ENCODE peak calls at places on chromosomes 13 and 19, in nine cellular contexts. One of them, this sample, is unnamed. For H3K36me3, the result is how much of the 10 kb centered on the place peaks cover.

GRCh38 chr13:109747524-109747923 is 38.9 kb downstream of the IRS2 start:
- DNase-seq in pancreas: no peak
- DNase-seq in fibroblast of lung: no peak
- DNase-seq in PC-3: peak
- DNase-seq in IMR-90: no peak
- DNase-seq in body of pancreas: no peak
- DNase-seq in cardiac muscle cell: no peak
- DNase-seq in suprapubic skin: no peak
- DNase-seq in astrocyte: no peak
- DNase-seq in this sample: no peak

GRCh38 chr19:6343462-6343861 is 10.1 kb upstream of the ACER1 start:
- DNase-seq in pancreas: no peak
- DNase-seq in fibroblast of lung: no peak
- DNase-seq in PC-3: no peak
- DNase-seq in IMR-90: no peak
- DNase-seq in body of pancreas: no peak
- DNase-seq in cardiac muscle cell: no peak
- DNase-seq in suprapubic skin: no peak
- DNase-seq in astrocyte: no peak
- DNase-seq in this sample: no peak

GRCh38 chr13:51997641-51998330 is 13.5 kb downstream of the ATP7B start:
- DNase-seq in pancreas: no peak
- DNase-seq in fibroblast of lung: no peak
- DNase-seq in PC-3: no peak
- DNase-seq in IMR-90: no peak
- DNase-seq in body of pancreas: no peak
- DNase-seq in cardiac muscle cell: peak
- DNase-seq in suprapubic skin: no peak
- DNase-seq in astrocyte: no peak
- DNase-seq in this sample: no peak

GRCh38 chr19:50658438-50659317 is 9.4 kb downstream of the C19orf81 start:
- DNase-seq in pancreas: peak
- DNase-seq in fibroblast of lung: peak
- DNase-seq in PC-3: peak
- DNase-seq in IMR-90: peak
- DNase-seq in body of pancreas: peak
- DNase-seq in cardiac muscle cell: peak
- DNase-seq in suprapubic skin: no peak
- DNase-seq in astrocyte: no peak
- DNase-seq in this sample: peak

GRCh38 chr19:45448887-45449299 is 18.9 kb upstream of the FOSB start:
- DNase-seq in pancreas: no peak
- DNase-seq in fibroblast of lung: no peak
- DNase-seq in PC-3: peak
- DNase-seq in IMR-90: peak
- DNase-seq in body of pancreas: no peak
- DNase-seq in cardiac muscle cell: no peak
- DNase-seq in suprapubic skin: no peak
- DNase-seq in astrocyte: no peak
- DNase-seq in this sample: no peak

GRCh38 chr13:106143930-106144709 is 391.3 kb downstream of the EFNB2 start:
- DNase-seq in pancreas: no peak
- DNase-seq in fibroblast of lung: no peak
- DNase-seq in PC-3: peak
- DNase-seq in IMR-90: no peak
- DNase-seq in body of pancreas: peak
- DNase-seq in cardiac muscle cell: no peak
- DNase-seq in suprapubic skin: no peak
- DNase-seq in astrocyte: no peak
- DNase-seq in this sample: no peak

GRCh38 chr13:42363941-42364612 is 92.1 kb downstream of the AKAP11 start:
- DNase-seq in pancreas: no peak
- DNase-seq in fibroblast of lung: peak
- DNase-seq in PC-3: peak
- DNase-seq in IMR-90: peak
- DNase-seq in body of pancreas: no peak
- DNase-seq in cardiac muscle cell: no peak
- DNase-seq in suprapubic skin: no peak
- DNase-seq in astrocyte: peak
- DNase-seq in this sample: no peak

GRCh38 chr13:44088911-44089851 is 209.5 kb downstream of the LACC1 start:
- DNase-seq in pancreas: no peak
- DNase-seq in fibroblast of lung: no peak
- DNase-seq in PC-3: no peak
- DNase-seq in IMR-90: no peak
- DNase-seq in body of pancreas: no peak
- DNase-seq in cardiac muscle cell: no peak
- DNase-seq in suprapubic skin: no peak
- DNase-seq in astrocyte: no peak
- DNase-seq in this sample: no peak

GRCh38 chr19:19213822-19214558 is 2.2 kb downstream of the NCAN start:
- DNase-seq in pancreas: no peak
- DNase-seq in fibroblast of lung: no peak
- DNase-seq in PC-3: no peak
- DNase-seq in IMR-90: no peak
- DNase-seq in body of pancreas: no peak
- DNase-seq in cardiac muscle cell: no peak
- DNase-seq in suprapubic skin: no peak
- DNase-seq in astrocyte: no peak
- DNase-seq in this sample: no peak

GRCh38 chr13:44719857-44720671 is 143.9 kb upstream of the TSC22D1 start:
- DNase-seq in pancreas: no peak
- DNase-seq in fibroblast of lung: peak
- DNase-seq in PC-3: peak
- DNase-seq in IMR-90: peak
- DNase-seq in body of pancreas: no peak
- DNase-seq in cardiac muscle cell: no peak
- DNase-seq in suprapubic skin: no peak
- DNase-seq in astrocyte: peak
- DNase-seq in this sample: no peak

GRCh38 chr13:39311619-39312018 is 273.4 kb downstream of the NHLRC3 start:
- DNase-seq in pancreas: no peak
- DNase-seq in fibroblast of lung: peak
- DNase-seq in PC-3: no peak
- DNase-seq in IMR-90: no peak
- DNase-seq in body of pancreas: no peak
- DNase-seq in cardiac muscle cell: no peak
- DNase-seq in suprapubic skin: no peak
- DNase-seq in astrocyte: peak
- DNase-seq in this sample: no peak

GRCh38 chr19:29121684-29122083 is 91.3 kb downstream of the UQCRFS1 start:
- DNase-seq in pancreas: no peak
- DNase-seq in fibroblast of lung: no peak
- DNase-seq in PC-3: no peak
- DNase-seq in IMR-90: no peak
- DNase-seq in body of pancreas: no peak
- DNase-seq in cardiac muscle cell: no peak
- DNase-seq in suprapubic skin: no peak
- DNase-seq in astrocyte: no peak
- DNase-seq in this sample: no peak

GRCh38 chr19:47860602-47861297 is 1.7 kb downstream of the TPRX2 start:
- DNase-seq in pancreas: peak
- DNase-seq in fibroblast of lung: no peak
- DNase-seq in PC-3: no peak
- DNase-seq in IMR-90: no peak
- DNase-seq in body of pancreas: no peak
- DNase-seq in cardiac muscle cell: no peak
- DNase-seq in suprapubic skin: no peak
- DNase-seq in astrocyte: no peak
- DNase-seq in this sample: no peak

GRCh38 chr13:45269204-45269603 is 68.4 kb upstream of the KCTD4 start:
- DNase-seq in pancreas: no peak
- DNase-seq in fibroblast of lung: peak
- DNase-seq in PC-3: peak
- DNase-seq in IMR-90: peak
- DNase-seq in body of pancreas: no peak
- DNase-seq in cardiac muscle cell: no peak
- DNase-seq in suprapubic skin: no peak
- DNase-seq in astrocyte: peak
- DNase-seq in this sample: no peak

GRCh38 chr19:55642153-55643002 is 1.1 kb upstream of the ZNF581 start:
- DNase-seq in pancreas: peak
- DNase-seq in fibroblast of lung: peak
- DNase-seq in PC-3: peak
- DNase-seq in IMR-90: no peak
- DNase-seq in body of pancreas: no peak
- DNase-seq in cardiac muscle cell: peak
- DNase-seq in suprapubic skin: no peak
- DNase-seq in astrocyte: no peak
- DNase-seq in this sample: peak

GRCh38 chr19:18239303-18239702 is 13.1 kb upstream of the PDE4C start:
- DNase-seq in pancreas: no peak
- DNase-seq in fibroblast of lung: no peak
- DNase-seq in PC-3: no peak
- DNase-seq in IMR-90: no peak
- DNase-seq in body of pancreas: no peak
- DNase-seq in cardiac muscle cell: peak
- DNase-seq in suprapubic skin: no peak
- DNase-seq in astrocyte: no peak
- DNase-seq in this sample: no peak

GRCh38 chr19:5432687-5433086 is 22.5 kb upstream of the ZNRF4 start:
- DNase-seq in pancreas: no peak
- DNase-seq in fibroblast of lung: no peak
- DNase-seq in PC-3: no peak
- DNase-seq in IMR-90: no peak
- DNase-seq in body of pancreas: no peak
- DNase-seq in cardiac muscle cell: no peak
- DNase-seq in suprapubic skin: no peak
- DNase-seq in astrocyte: no peak
- DNase-seq in this sample: no peak

GRCh38 chr19:32816555-32817099 is 52.9 kb downstream of the SLC7A9 start:
- DNase-seq in pancreas: no peak
- DNase-seq in fibroblast of lung: no peak
- DNase-seq in PC-3: no peak
- DNase-seq in IMR-90: no peak
- DNase-seq in body of pancreas: no peak
- DNase-seq in cardiac muscle cell: no peak
- DNase-seq in suprapubic skin: no peak
- DNase-seq in astrocyte: no peak
- DNase-seq in this sample: no peak

GRCh38 chr13:112686364-112686763 is 3.5 kb upstream of the ATP11A start:
- DNase-seq in pancreas: no peak
- DNase-seq in fibroblast of lung: no peak
- DNase-seq in PC-3: no peak
- DNase-seq in IMR-90: no peak
- DNase-seq in body of pancreas: no peak
- DNase-seq in cardiac muscle cell: no peak
- DNase-seq in suprapubic skin: peak
- DNase-seq in astrocyte: no peak
- DNase-seq in this sample: peak

GRCh38 chr13:60931858-60932546 is 483.6 kb downstream of the PCDH20 start:
- DNase-seq in pancreas: no peak
- DNase-seq in fibroblast of lung: peak
- DNase-seq in PC-3: peak
- DNase-seq in IMR-90: no peak
- DNase-seq in body of pancreas: no peak
- DNase-seq in cardiac muscle cell: no peak
- DNase-seq in suprapubic skin: no peak
- DNase-seq in astrocyte: peak
- DNase-seq in this sample: no peak

DNA sequence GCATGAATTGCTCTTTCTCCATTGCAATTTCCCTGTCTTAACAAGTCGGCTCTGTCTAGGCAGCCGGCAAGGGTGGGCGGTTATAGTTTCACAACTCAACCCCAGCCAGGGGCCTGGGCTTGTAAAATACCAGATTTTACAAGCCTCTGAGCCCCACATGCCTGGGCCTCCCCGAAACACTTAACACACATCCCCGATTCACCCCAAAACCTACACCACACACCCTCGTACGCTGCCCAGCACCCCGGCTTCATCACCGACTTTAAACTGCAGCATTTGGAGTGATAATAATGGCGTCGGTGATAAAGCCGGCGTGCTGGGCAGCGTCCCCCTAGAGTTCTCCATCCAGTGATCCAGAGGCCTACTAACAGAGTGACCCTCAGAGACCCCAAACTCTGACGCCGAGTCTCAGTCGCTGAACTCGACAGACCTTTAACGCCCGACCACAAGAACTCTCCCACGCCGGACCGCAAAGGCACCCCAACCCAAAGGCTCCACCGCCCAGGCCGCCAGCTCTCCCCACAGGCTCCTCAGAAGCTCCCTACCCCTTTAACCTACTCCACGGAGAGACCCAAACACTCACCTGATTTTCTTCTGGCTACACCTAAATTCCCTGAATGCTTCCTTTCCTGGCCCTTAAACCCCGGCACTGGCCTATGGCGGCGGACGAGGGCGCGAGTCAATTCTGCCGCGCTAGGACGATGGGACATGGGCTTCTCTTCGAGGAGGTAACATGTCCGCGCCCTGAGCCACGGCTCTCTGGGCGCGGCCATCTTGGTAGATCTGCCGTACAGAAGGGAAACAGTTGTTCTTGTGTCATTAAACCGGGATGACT is at the start of gene ZNF649:
- DNase-seq in pancreas: peak
- DNase-seq in fibroblast of lung: peak
- DNase-seq in PC-3: peak
- DNase-seq in IMR-90: peak
- DNase-seq in body of pancreas: peak
- DNase-seq in cardiac muscle cell: peak
- DNase-seq in suprapubic skin: peak
- DNase-seq in astrocyte: peak
- DNase-seq in this sample: peak
- H3K36me3 ChIP-seq in pancreas: under half
- H3K36me3 ChIP-seq in fibroblast of lung: under half
- H3K36me3 ChIP-seq in PC-3: under half
- H3K36me3 ChIP-seq in IMR-90: under half
- H3K36me3 ChIP-seq in body of pancreas: under half
- H3K36me3 ChIP-seq in cardiac muscle cell: under half
- H3K36me3 ChIP-seq in suprapubic skin: under half
- H3K36me3 ChIP-seq in astrocyte: under half
- H3K36me3 ChIP-seq in this sample: under half

GRCh38 chr19:17137417-17137816 is 61.8 kb downstream of the MYO9B start:
- DNase-seq in pancreas: no peak
- DNase-seq in fibroblast of lung: no peak
- DNase-seq in PC-3: no peak
- DNase-seq in IMR-90: no peak
- DNase-seq in body of pancreas: no peak
- DNase-seq in cardiac muscle cell: no peak
- DNase-seq in suprapubic skin: no peak
- DNase-seq in astrocyte: no peak
- DNase-seq in this sample: no peak
- H3K27ac ChIP-seq in pancreas: no peak
- H3K27ac ChIP-seq in fibroblast of lung: no peak
- H3K27ac ChIP-seq in PC-3: no peak
- H3K27ac ChIP-seq in IMR-90: no peak
- H3K27ac ChIP-seq in body of pancreas: no peak
- H3K27ac ChIP-seq in cardiac muscle cell: peak
- H3K27ac ChIP-seq in suprapubic skin: no peak
- H3K27ac ChIP-seq in astrocyte: peak
- H3K27ac ChIP-seq in this sample: no peak

GRCh38 chr19:2038284-2039081 is 12.6 kb downstream of the MKNK2 start:
- DNase-seq in pancreas: peak
- DNase-seq in fibroblast of lung: no peak
- DNase-seq in PC-3: no peak
- DNase-seq in IMR-90: no peak
- DNase-seq in body of pancreas: no peak
- DNase-seq in cardiac muscle cell: no peak
- DNase-seq in suprapubic skin: peak
- DNase-seq in astrocyte: no peak
- DNase-seq in this sample: no peak
- H3K36me3 ChIP-seq in pancreas: under half
- H3K36me3 ChIP-seq in fibroblast of lung: under half
- H3K36me3 ChIP-seq in PC-3: under half
- H3K36me3 ChIP-seq in IMR-90: under half
- H3K36me3 ChIP-seq in body of pancreas: under half
- H3K36me3 ChIP-seq in cardiac muscle cell: under half
- H3K36me3 ChIP-seq in suprapubic skin: under half
- H3K36me3 ChIP-seq in astrocyte: under half
- H3K36me3 ChIP-seq in this sample: under half

GRCh38 chr13:31846984-31847752 is 107.8 kb downstream of the RXFP2 start:
- DNase-seq in pancreas: no peak
- DNase-seq in fibroblast of lung: no peak
- DNase-seq in PC-3: no peak
- DNase-seq in IMR-90: no peak
- DNase-seq in body of pancreas: peak
- DNase-seq in cardiac muscle cell: no peak
- DNase-seq in suprapubic skin: no peak
- DNase-seq in astrocyte: no peak
- DNase-seq in this sample: no peak
- H3K27ac ChIP-seq in pancreas: no peak
- H3K27ac ChIP-seq in fibroblast of lung: no peak
- H3K27ac ChIP-seq in PC-3: no peak
- H3K27ac ChIP-seq in IMR-90: no peak
- H3K27ac ChIP-seq in body of pancreas: no peak
- H3K27ac ChIP-seq in cardiac muscle cell: no peak
- H3K27ac ChIP-seq in suprapubic skin: peak
- H3K27ac ChIP-seq in astrocyte: no peak
- H3K27ac ChIP-seq in this sample: no peak

This sample was measured in CD8-positive, alpha-beta T cell.